ENCODE peak calls at places on chromosomes 3 and 15, in seven cellular contexts. One of them, this sample, is unnamed.

GRCh38 chr3:12154151-12154550 is 4.6 kb downstream of the TIMP4 start:
- DNase-seq in SK-N-SH: no peak
- DNase-seq in HCT116: no peak
- DNase-seq in HepG2: no peak
- DNase-seq in GM12878: no peak
- DNase-seq in K562: no peak
- DNase-seq in H1: no peak
- DNase-seq in this sample: no peak

GRCh38 chr3:98568402-98568801 is 25.0 kb downstream of the CPOX start:
- DNase-seq in SK-N-SH: no peak
- DNase-seq in HCT116: no peak
- DNase-seq in HepG2: no peak
- DNase-seq in GM12878: no peak
- DNase-seq in K562: no peak
- DNase-seq in H1: no peak
- DNase-seq in this sample: no peak

GRCh38 chr3:67384790-67385397 is 269.5 kb downstream of the SUCLG2 start:
- DNase-seq in SK-N-SH: peak
- DNase-seq in HCT116: peak
- DNase-seq in HepG2: peak
- DNase-seq in GM12878: no peak
- DNase-seq in K562: peak
- DNase-seq in H1: peak
- DNase-seq in this sample: peak

GRCh38 chr3:49867871-49868321 is 1.8 kb downstream of the CAMKV start:
- DNase-seq in SK-N-SH: no peak
- DNase-seq in HCT116: no peak
- DNase-seq in HepG2: peak
- DNase-seq in GM12878: no peak
- DNase-seq in K562: peak
- DNase-seq in H1: peak
- DNase-seq in this sample: peak

GRCh38 chr3:128486692-128487537 is 6.1 kb downstream of the GATA2 start:
- DNase-seq in SK-N-SH: peak
- DNase-seq in HCT116: no peak
- DNase-seq in HepG2: no peak
- DNase-seq in GM12878: no peak
- DNase-seq in K562: peak
- DNase-seq in H1: no peak
- DNase-seq in this sample: peak

GRCh38 chr3:70871909-70872656 is 559.6 kb upstream of the MDFIC2 start:
- DNase-seq in SK-N-SH: no peak
- DNase-seq in HCT116: no peak
- DNase-seq in HepG2: no peak
- DNase-seq in GM12878: no peak
- DNase-seq in K562: no peak
- DNase-seq in H1: no peak
- DNase-seq in this sample: no peak

GRCh38 chr3:10468611-10469354 is 36.6 kb downstream of the ATP2B2 start:
- DNase-seq in SK-N-SH: peak
- DNase-seq in HCT116: no peak
- DNase-seq in HepG2: no peak
- DNase-seq in GM12878: no peak
- DNase-seq in K562: no peak
- DNase-seq in H1: no peak
- DNase-seq in this sample: no peak

GRCh38 chr3:115022835-115023398 is 124.2 kb downstream of the ZBTB20 start:
- DNase-seq in SK-N-SH: no peak
- DNase-seq in HCT116: no peak
- DNase-seq in HepG2: no peak
- DNase-seq in GM12878: no peak
- DNase-seq in K562: no peak
- DNase-seq in H1: no peak
- DNase-seq in this sample: no peak

GRCh38 chr3:98021821-98022220 is 13.3 kb downstream of the GABRR3 start:
- DNase-seq in SK-N-SH: no peak
- DNase-seq in HCT116: no peak
- DNase-seq in HepG2: no peak
- DNase-seq in GM12878: no peak
- DNase-seq in K562: no peak
- DNase-seq in H1: no peak
- DNase-seq in this sample: no peak

GRCh38 chr3:16216373-16216935 is 42.0 kb downstream of the GALNT15 start:
- DNase-seq in SK-N-SH: peak
- DNase-seq in HCT116: no peak
- DNase-seq in HepG2: no peak
- DNase-seq in GM12878: no peak
- DNase-seq in K562: no peak
- DNase-seq in H1: no peak
- DNase-seq in this sample: no peak

GRCh38 chr3:12229144-12229871 is 59.6 kb upstream of the PPARG start:
- DNase-seq in SK-N-SH: no peak
- DNase-seq in HCT116: no peak
- DNase-seq in HepG2: no peak
- DNase-seq in GM12878: no peak
- DNase-seq in K562: no peak
- DNase-seq in H1: no peak
- DNase-seq in this sample: no peak

GRCh38 chr15:80419546-80419945 is 15.4 kb downstream of the ARNT2 start:
- DNase-seq in SK-N-SH: no peak
- DNase-seq in HCT116: no peak
- DNase-seq in HepG2: no peak
- DNase-seq in GM12878: no peak
- DNase-seq in K562: no peak
- DNase-seq in H1: no peak
- DNase-seq in this sample: no peak

GRCh38 chr15:93232840-93233239 is 143.8 kb upstream of the RGMA start:
- DNase-seq in SK-N-SH: no peak
- DNase-seq in HCT116: no peak
- DNase-seq in HepG2: no peak
- DNase-seq in GM12878: no peak
- DNase-seq in K562: no peak
- DNase-seq in H1: no peak
- DNase-seq in this sample: no peak

GRCh38 chr3:42830437-42831320 is 21.4 kb downstream of the ACKR2 start:
- DNase-seq in SK-N-SH: peak
- DNase-seq in HCT116: peak
- DNase-seq in HepG2: peak
- DNase-seq in GM12878: no peak
- DNase-seq in K562: peak
- DNase-seq in H1: no peak
- DNase-seq in this sample: peak

GRCh38 chr3:64687781-64688515 is at the start of gene ADAMTS9:
- DNase-seq in SK-N-SH: peak
- DNase-seq in HCT116: no peak
- DNase-seq in HepG2: no peak
- DNase-seq in GM12878: no peak
- DNase-seq in K562: no peak
- DNase-seq in H1: peak
- DNase-seq in this sample: no peak

GRCh38 chr3:100561459-100562158 is 47.8 kb upstream of the ADGRG7 start:
- DNase-seq in SK-N-SH: no peak
- DNase-seq in HCT116: no peak
- DNase-seq in HepG2: no peak
- DNase-seq in GM12878: no peak
- DNase-seq in K562: no peak
- DNase-seq in H1: no peak
- DNase-seq in this sample: peak

GRCh38 chr3:53274938-53275666 is 19.3 kb upstream of the TKT start:
- DNase-seq in SK-N-SH: no peak
- DNase-seq in HCT116: no peak
- DNase-seq in HepG2: no peak
- DNase-seq in GM12878: no peak
- DNase-seq in K562: no peak
- DNase-seq in H1: no peak
- DNase-seq in this sample: no peak

GRCh38 chr15:31525296-31525695 is 198.7 kb downstream of the KLF13 start:
- DNase-seq in SK-N-SH: no peak
- DNase-seq in HCT116: no peak
- DNase-seq in HepG2: no peak
- DNase-seq in GM12878: no peak
- DNase-seq in K562: no peak
- DNase-seq in H1: no peak
- DNase-seq in this sample: no peak

GRCh38 chr3:192080336-192080735 is 619.4 kb downstream of the PYDC2 start:
- DNase-seq in SK-N-SH: no peak
- DNase-seq in HCT116: no peak
- DNase-seq in HepG2: no peak
- DNase-seq in GM12878: no peak
- DNase-seq in K562: no peak
- DNase-seq in H1: no peak
- DNase-seq in this sample: no peak

GRCh38 chr3:11545186-11545851 is 98.4 kb downstream of the VGLL4 start:
- DNase-seq in SK-N-SH: no peak
- DNase-seq in HCT116: no peak
- DNase-seq in HepG2: no peak
- DNase-seq in GM12878: no peak
- DNase-seq in K562: no peak
- DNase-seq in H1: no peak
- DNase-seq in this sample: no peak

GRCh38 chr3:121786485-121786884 is 36.9 kb upstream of the GOLGB1 start:
- DNase-seq in SK-N-SH: no peak
- DNase-seq in HCT116: no peak
- DNase-seq in HepG2: no peak
- DNase-seq in GM12878: no peak
- DNase-seq in K562: no peak
- DNase-seq in H1: no peak
- DNase-seq in this sample: no peak

GRCh38 chr3:51675201-51675611 is 4.2 kb downstream of the TEX264 start:
- DNase-seq in SK-N-SH: no peak
- DNase-seq in HCT116: no peak
- DNase-seq in HepG2: no peak
- DNase-seq in GM12878: no peak
- DNase-seq in K562: no peak
- DNase-seq in H1: no peak
- DNase-seq in this sample: no peak

GRCh38 chr3:51500632-51501131 is 867 bp upstream of the DCAF1 start:
- DNase-seq in SK-N-SH: no peak
- DNase-seq in HCT116: no peak
- DNase-seq in HepG2: no peak
- DNase-seq in GM12878: no peak
- DNase-seq in K562: no peak
- DNase-seq in H1: no peak
- DNase-seq in this sample: no peak

GRCh38 chr3:73592154-73592877 is 32.4 kb downstream of the PDZRN3 start:
- DNase-seq in SK-N-SH: no peak
- DNase-seq in HCT116: no peak
- DNase-seq in HepG2: no peak
- DNase-seq in GM12878: no peak
- DNase-seq in K562: no peak
- DNase-seq in H1: no peak
- DNase-seq in this sample: no peak

GRCh38 chr15:88769161-88769971 is 33.9 kb upstream of the ACAN start:
- DNase-seq in SK-N-SH: peak
- DNase-seq in HCT116: no peak
- DNase-seq in HepG2: no peak
- DNase-seq in GM12878: no peak
- DNase-seq in K562: no peak
- DNase-seq in H1: peak
- DNase-seq in this sample: no peak

GRCh38 chr15:38474155-38474757 is 20.3 kb downstream of the FAM98B start:
- DNase-seq in SK-N-SH: peak
- DNase-seq in HCT116: peak
- DNase-seq in HepG2: peak
- DNase-seq in GM12878: peak
- DNase-seq in K562: peak
- DNase-seq in H1: no peak
- DNase-seq in this sample: peak
- TF ChIP-seq JUND in SK-N-SH: no peak
- TF ChIP-seq JUND in HCT116: no peak
- TF ChIP-seq JUND in HepG2: no peak
- TF ChIP-seq JUND in GM12878: no peak
- TF ChIP-seq JUND in K562: no peak
- TF ChIP-seq JUND in H1: no peak
- TF ChIP-seq JUND in this sample: no peak

DNA sequence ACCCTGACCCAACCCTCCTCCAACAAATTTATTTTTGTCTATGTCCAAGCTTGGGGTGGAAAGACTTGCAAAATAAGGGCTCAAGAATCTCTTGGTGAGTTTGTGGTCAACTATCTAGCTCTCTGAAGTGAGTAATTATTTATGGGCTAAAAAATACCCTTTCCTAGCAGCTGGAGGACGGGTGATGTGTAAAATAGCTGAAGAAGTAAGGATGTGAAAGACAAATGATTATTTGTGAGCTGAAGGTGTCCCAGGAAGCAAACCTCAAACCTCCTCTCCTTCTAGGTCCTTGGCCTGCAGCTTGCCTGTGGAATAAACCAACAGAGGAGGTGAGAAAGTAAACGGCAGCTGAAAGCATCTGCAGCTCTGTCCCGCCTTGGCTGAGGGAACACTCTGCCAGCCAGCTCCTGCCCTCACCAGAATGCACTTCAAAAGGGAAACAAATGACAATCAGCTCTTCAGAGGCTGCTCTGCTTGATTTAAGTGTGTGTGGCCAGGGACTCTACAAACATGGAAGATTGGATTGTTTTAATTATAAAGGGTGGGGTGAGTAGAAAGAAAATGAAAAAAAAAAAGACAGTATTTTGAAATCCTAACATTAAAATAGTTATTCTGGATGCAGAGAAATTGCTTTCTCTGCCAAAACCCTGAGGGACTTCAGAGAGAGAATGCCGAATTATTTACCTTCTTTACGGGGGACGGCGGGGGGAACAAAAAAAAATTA is 60.3 kb downstream of the TM4SF4 start:
- DNase-seq in SK-N-SH: no peak
- DNase-seq in HCT116: no peak
- DNase-seq in HepG2: no peak
- DNase-seq in GM12878: no peak
- DNase-seq in K562: no peak
- DNase-seq in H1: no peak
- DNase-seq in this sample: peak
- TF ChIP-seq JUND in SK-N-SH: no peak
- TF ChIP-seq JUND in HCT116: no peak
- TF ChIP-seq JUND in HepG2: no peak
- TF ChIP-seq JUND in GM12878: no peak
- TF ChIP-seq JUND in K562: no peak
- TF ChIP-seq JUND in H1: no peak
- TF ChIP-seq JUND in this sample: no peak

DNA sequence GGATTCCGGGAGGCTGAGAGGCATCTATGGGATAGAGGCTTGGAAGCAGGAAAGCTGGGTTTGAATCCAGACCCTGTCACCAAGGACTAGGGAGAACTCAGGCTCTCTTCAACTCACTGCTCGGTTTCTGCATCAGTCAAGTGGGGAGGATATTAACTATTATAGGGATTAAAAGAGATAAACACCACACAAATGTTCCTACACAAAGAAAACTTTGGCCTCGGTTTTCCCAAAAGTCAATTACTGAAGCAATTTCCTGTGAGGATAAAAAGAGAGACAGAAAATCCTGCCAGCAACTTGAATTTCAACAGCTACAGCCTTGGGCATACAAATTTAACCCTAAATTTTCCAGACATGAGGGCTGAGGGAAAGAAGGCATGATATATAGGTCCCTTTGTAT is 36.0 kb downstream of the ITGB5 start:
- DNase-seq in SK-N-SH: no peak
- DNase-seq in HCT116: no peak
- DNase-seq in HepG2: no peak
- DNase-seq in GM12878: no peak
- DNase-seq in K562: no peak
- DNase-seq in H1: no peak
- DNase-seq in this sample: no peak
- TF ChIP-seq JUND in SK-N-SH: no peak
- TF ChIP-seq JUND in HCT116: no peak
- TF ChIP-seq JUND in HepG2: no peak
- TF ChIP-seq JUND in GM12878: no peak
- TF ChIP-seq JUND in K562: no peak
- TF ChIP-seq JUND in H1: no peak
- TF ChIP-seq JUND in this sample: no peak

GRCh38 chr3:125437631-125438435 is 62.7 kb upstream of the ZNF148 start:
- DNase-seq in SK-N-SH: peak
- DNase-seq in HCT116: peak
- DNase-seq in HepG2: peak
- DNase-seq in GM12878: no peak
- DNase-seq in K562: peak
- DNase-seq in H1: peak
- DNase-seq in this sample: peak
- TF ChIP-seq JUND in SK-N-SH: no peak
- TF ChIP-seq JUND in HCT116: no peak
- TF ChIP-seq JUND in HepG2: no peak
- TF ChIP-seq JUND in GM12878: no peak
- TF ChIP-seq JUND in K562: no peak
- TF ChIP-seq JUND in H1: no peak
- TF ChIP-seq JUND in this sample: no peak

This sample was measured in T47D.